ENCODE peak calls at places on chromosome 7, in eight cellular contexts. P, W, Z, B, M, O, Q and I are unnamed samples.

GRCh38 chr7:30157217-30157616 is 22.4 kb downstream of the MTURN start:
- DNase-seq in P (no peak), W (no peak), Z (no peak), B (no peak), M (no peak), O (no peak), Q (no peak), I (no peak)

GRCh38 chr7:44278451-44279161 is 46.8 kb downstream of the CAMK2B start:
- DNase-seq in P (no peak), W (no peak), Z (peak; percentile 39), B (no peak), M (no peak), O (peak; percentile 40), Q (no peak), I (no peak)

GRCh38 chr7:85695041-85695990 is 508.5 kb upstream of the SEMA3D start:
- DNase-seq in P (no peak), W (peak; percentile 16), Z (no peak), B (no peak), M (no peak), O (no peak), Q (no peak), I (no peak)

GRCh38 chr7:113698556-113699220 is 220.1 kb downstream of the PPP1R3A start:
- DNase-seq in P (peak; percentile 24), W (peak; percentile 27), Z (no peak), B (peak; percentile 30), M (peak; percentile 56), O (no peak), Q (no peak), I (no peak)

GRCh38 chr7:24926623-24927539 is 53.1 kb downstream of the OSBPL3 start:
- DNase-seq in P (no peak), W (no peak), Z (no peak), B (no peak), M (no peak), O (no peak), Q (peak; percentile 87), I (no peak)

GRCh38 chr7:7641129-7641663 is 644 bp downstream of the UMAD1 start:
- DNase-seq in P (peak; percentile 21), W (peak; percentile 19), Z (no peak), B (no peak), M (peak; percentile 59), O (no peak), Q (no peak), I (no peak)

GRCh38 chr7:31776616-31777015 is 89.6 kb downstream of the PPP1R17 start:
- DNase-seq in P (no peak), W (no peak), Z (no peak), B (no peak), M (no peak), O (no peak), Q (peak; percentile 57), I (no peak)

GRCh38 chr7:38748056-38748610 is 117.0 kb upstream of the AMPH start:
- DNase-seq in P (no peak), W (peak; percentile 13), Z (no peak), B (no peak), M (peak; percentile 27), O (no peak), Q (no peak), I (no peak)

GRCh38 chr7:81833401-81833800 is 63.6 kb upstream of the HGF start:
- DNase-seq in P (no peak), W (no peak), Z (no peak), B (no peak), M (no peak), O (no peak), Q (peak; percentile 31), I (no peak)

GRCh38 chr7:93890464-93891068 is at the start of gene TFPI2:
- DNase-seq in P (no peak), W (no peak), Z (peak; percentile 75), B (peak; percentile 29), M (peak; percentile 76), O (peak; percentile 86), Q (no peak), I (peak; percentile 13)

GRCh38 chr7:93894966-93895650 is 4.6 kb upstream of the TFPI2 start:
- DNase-seq in P (no peak), W (no peak), Z (no peak), B (no peak), M (no peak), O (no peak), Q (no peak), I (no peak)

GRCh38 chr7:93889261-93889660 is 1.3 kb downstream of the TFPI2 start:
- DNase-seq in P (no peak), W (no peak), Z (no peak), B (no peak), M (no peak), O (no peak), Q (no peak), I (no peak)

GRCh38 chr7:93894426-93894825 is 3.9 kb upstream of the TFPI2 start:
- DNase-seq in P (no peak), W (no peak), Z (no peak), B (no peak), M (no peak), O (no peak), Q (no peak), I (no peak)

DNA sequence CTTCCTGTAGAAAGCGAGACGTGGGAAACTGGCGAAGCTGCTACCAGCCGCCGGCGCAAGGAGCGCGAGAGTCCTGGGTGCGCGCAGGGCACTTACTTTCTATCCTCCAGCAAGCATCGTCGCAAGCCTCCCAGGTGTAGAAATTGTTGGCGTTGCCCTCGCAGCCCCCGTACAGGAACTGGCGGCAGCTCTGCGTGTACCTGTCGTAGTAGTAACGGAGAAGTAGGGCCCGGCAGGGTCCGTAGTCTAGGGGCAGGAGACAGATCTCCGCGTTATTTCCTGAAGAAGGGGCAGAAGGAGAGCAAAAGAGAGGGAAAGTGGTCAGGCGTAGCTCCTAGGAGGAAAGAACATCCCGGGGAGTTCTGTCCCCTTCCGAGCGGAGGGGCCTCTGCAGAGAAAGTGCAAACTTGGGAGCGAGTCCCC is 501 bp downstream of the TFPI2 start:
- DNase-seq in P (no peak), W (no peak), Z (no peak), B (peak; percentile 65), M (peak; percentile 86), O (peak; percentile 75), Q (no peak), I (no peak)
- H3K4me3 ChIP-seq in P (peak overlapping the region; percentile 22), W (no peak overlapping the region), Z (peak overlapping the region; percentile 63), B (peak overlapping the region; percentile 51), M (peak overlapping the region; percentile 93), O (peak overlapping the region; percentile 78), Q (peak overlapping the region; percentile 57), I (peak overlapping the region; percentile 85)

GRCh38 chr7:155338632-155339320 is 41.1 kb downstream of the INSIG1 start:
- DNase-seq in P (no peak), W (no peak), Z (peak; percentile 56), B (no peak), M (no peak), O (no peak), Q (no peak), I (no peak)
- H3K4me3 ChIP-seq in P (no peak overlapping the region), W (no peak overlapping the region), Z (no peak overlapping the region), B (no peak overlapping the region), M (no peak overlapping the region), O (no peak overlapping the region), Q (no peak overlapping the region), I (no peak overlapping the region)

DNA sequence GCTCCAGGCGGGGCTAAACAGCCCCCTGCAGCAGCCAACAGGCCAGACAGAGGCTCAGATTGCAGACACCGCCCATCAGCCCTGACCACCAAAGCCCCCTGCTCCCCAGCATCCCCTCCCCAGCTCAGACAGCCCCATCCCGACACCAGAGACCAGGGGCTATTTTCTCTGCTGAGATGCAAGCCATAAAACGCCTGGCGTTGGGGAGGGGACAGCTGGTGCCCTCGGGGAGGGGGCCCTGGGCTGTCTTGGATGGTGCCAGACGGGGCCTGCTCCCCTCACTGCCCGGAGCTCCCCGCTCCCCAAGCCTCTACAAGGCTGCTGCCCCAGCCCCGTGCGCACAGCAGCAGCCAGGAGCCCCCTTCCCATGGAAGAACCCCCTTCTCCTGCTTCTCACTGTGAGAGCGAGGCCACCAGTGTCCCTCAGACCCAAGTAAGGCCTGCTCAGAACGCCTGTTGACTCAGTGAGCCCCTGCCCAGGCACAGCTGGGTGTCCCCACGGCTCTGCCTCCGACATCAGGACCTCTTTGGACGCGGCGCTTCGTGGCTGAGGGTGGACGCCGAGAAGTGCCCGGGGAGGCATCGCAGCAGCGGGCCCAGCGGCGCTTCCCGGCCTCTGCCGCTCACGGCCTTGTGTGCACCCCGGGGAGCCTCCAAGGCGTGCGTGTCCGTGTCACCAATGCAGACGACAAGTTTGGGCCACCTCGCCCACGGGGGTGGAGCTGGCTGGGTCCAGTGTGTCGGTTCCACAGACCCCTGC is 32.0 kb downstream of the GET4 start:
- DNase-seq in P (no peak), W (no peak), Z (no peak), B (no peak), M (no peak), O (no peak), Q (no peak), I (no peak)
- H3K4me3 ChIP-seq in P (peak overlapping the region; percentile 38), W (no peak overlapping the region), Z (no peak overlapping the region), B (no peak overlapping the region), M (peak overlapping the region; percentile 35), O (no peak overlapping the region), Q (no peak overlapping the region), I (peak overlapping the region; percentile 59)

DNA sequence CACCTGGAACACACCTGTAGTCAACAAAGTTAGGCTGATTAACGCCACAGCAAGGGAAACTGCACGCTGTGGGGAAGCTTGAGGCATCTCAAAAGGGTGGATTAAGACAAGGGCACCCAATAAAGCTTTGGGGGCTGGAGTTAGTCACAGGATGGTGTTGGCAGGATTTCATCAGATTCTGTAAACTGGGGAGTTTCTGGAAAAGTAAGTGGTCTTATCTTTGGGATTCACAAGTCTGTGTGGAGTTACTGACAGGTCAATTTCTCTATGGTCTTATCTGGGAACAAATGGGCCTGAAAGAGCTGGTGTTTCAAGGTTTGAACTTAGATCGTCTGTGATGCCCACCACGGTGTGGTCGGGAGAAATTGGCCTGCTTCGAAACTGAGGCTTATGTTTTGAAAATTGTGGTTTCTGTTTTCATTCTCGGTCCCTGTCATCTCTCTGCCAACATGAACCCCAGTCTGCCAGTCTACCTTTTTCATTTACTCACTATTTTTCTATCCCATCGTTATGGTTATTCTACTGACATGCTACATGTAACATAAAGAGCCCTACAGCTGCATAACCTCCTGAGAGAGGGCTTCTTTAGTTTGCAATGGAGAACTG is 23.8 kb upstream of the AOAH start:
- DNase-seq in P (no peak), W (no peak), Z (no peak), B (peak; percentile 26), M (no peak), O (no peak), Q (no peak), I (no peak)
- H3K4me3 ChIP-seq in P (no peak overlapping the region), W (no peak overlapping the region), Z (no peak overlapping the region), B (no peak overlapping the region), M (no peak overlapping the region), O (peak overlapping the region; percentile 56), Q (no peak overlapping the region), I (no peak overlapping the region)

GRCh38 chr7:94907420-94908203 is at the start of gene PPP1R9A:
- DNase-seq in P (peak; percentile 63), W (peak; percentile 82), Z (no peak), B (no peak), M (peak; percentile 81), O (peak; percentile 80), Q (no peak), I (no peak)
- H3K4me3 ChIP-seq in P (peak within 1 kb of the TSS; percentile 67), W (peak within 1 kb of the TSS; percentile 79), Z (peak within 1 kb of the TSS; percentile 77), B (no peak within 1 kb of the TSS), M (peak within 1 kb of the TSS; percentile 81), O (peak within 1 kb of the TSS; percentile 79), Q (peak within 1 kb of the TSS; percentile 44), I (peak within 1 kb of the TSS; percentile 80)